ENCODE peak calls at places on chromosomes 16 and 17, in five cellular contexts. U is mesenchymal stem cell, E is IMR-90, S is H1, A is H9. K is an unnamed sample.

GRCh38 chr16:85394511-85395206 is 218.5 kb upstream of the GSE1 start:
- DNase-seq in U (no peak), E (no peak), S (peak), A (no peak), K (no peak)

GRCh38 chr16:28317040-28317880 is 24.9 kb downstream of the SBK1 start:
- DNase-seq in U (peak), E (peak), S (peak), A (peak), K (peak)

GRCh38 chr16:67844441-67844840 is 2.3 kb upstream of the NUTF2 start:
- DNase-seq in U (peak), E (peak), S (no peak), A (no peak), K (no peak)

GRCh38 chr17:57574040-57574513 is 171.0 kb downstream of the CCDC182 start:
- DNase-seq in U (no peak), E (peak), S (no peak), A (no peak), K (no peak)

GRCh38 chr17:8366231-8366630 is 10.3 kb downstream of the KRABD2 start:
- DNase-seq in U (peak), E (peak), S (no peak), A (no peak), K (no peak)

GRCh38 chr17:75855310-75856061 is at the start of gene WBP2:
- DNase-seq in U (peak), E (peak), S (peak), A (peak), K (peak)

GRCh38 chr17:44198721-44199552 is 747 bp downstream of the ATXN7L3 start:
- DNase-seq in U (peak), E (peak), S (peak), A (peak), K (peak)

GRCh38 chr16:81401035-81401950 is 43.3 kb upstream of the CMIP start:
- DNase-seq in U (peak), E (peak), S (no peak), A (no peak), K (no peak)

GRCh38 chr16:70726869-70727494 is 41.1 kb upstream of the MTSS2 start:
- DNase-seq in U (no peak), E (no peak), S (no peak), A (no peak), K (no peak)

GRCh38 chr17:45038771-45039634 is 12.4 kb downstream of the DCAKD start:
- DNase-seq in U (no peak), E (no peak), S (no peak), A (no peak), K (no peak)

GRCh38 chr17:53655591-53655990 is 167.1 kb upstream of the KIF2B start:
- DNase-seq in U (peak), E (peak), S (no peak), A (no peak), K (no peak)

GRCh38 chr17:5558815-5559785 is 25.2 kb downstream of the NLRP1 start:
- DNase-seq in U (no peak), E (no peak), S (no peak), A (no peak), K (no peak)

GRCh38 chr17:61219460-61219859 is 180.2 kb upstream of the TBX2 start:
- DNase-seq in U (peak), E (peak), S (no peak), A (no peak), K (no peak)

GRCh38 chr17:38428150-38428642 is at the start of gene ARHGAP23:
- DNase-seq in U (peak), E (peak), S (peak), A (peak), K (no peak)

GRCh38 chr16:68751160-68751559 is 14.1 kb downstream of the CDH1 start:
- DNase-seq in U (no peak), E (no peak), S (no peak), A (no peak), K (no peak)

GRCh38 chr16:4319454-4319853 is 3.6 kb downstream of the GLIS2 start:
- DNase-seq in U (no peak), E (no peak), S (no peak), A (no peak), K (no peak)

GRCh38 chr17:61803796-61804195 is 59.5 kb downstream of the BRIP1 start:
- DNase-seq in U (no peak), E (no peak), S (no peak), A (no peak), K (no peak)

GRCh38 chr17:7002288-7003047 is 6.6 kb downstream of the ALOX12 start:
- DNase-seq in U (no peak), E (no peak), S (no peak), A (no peak), K (no peak)

GRCh38 chr17:55814377-55814776 is 63.5 kb downstream of the PCTP start:
- DNase-seq in U (no peak), E (no peak), S (no peak), A (no peak), K (no peak)

GRCh38 chr17:31130286-31131224 is 35.8 kb downstream of the NF1 start:
- DNase-seq in U (no peak), E (no peak), S (no peak), A (peak), K (no peak)

GRCh38 chr16:21161211-21161610 is 2.7 kb downstream of the LDAF1 start:
- DNase-seq in U (no peak), E (peak), S (no peak), A (no peak), K (no peak)

GRCh38 chr16:50323335-50324011 is 45.3 kb downstream of the BRD7 start:
- DNase-seq in U (peak), E (peak), S (no peak), A (no peak), K (no peak)

GRCh38 chr16:76441391-76441790 is 164.2 kb downstream of the CNTNAP4 start:
- DNase-seq in U (no peak), E (no peak), S (no peak), A (no peak), K (no peak)

GRCh38 chr17:9307313-9307998 is 268.2 kb downstream of the STX8 start:
- DNase-seq in U (peak), E (peak), S (no peak), A (no peak), K (no peak)

GRCh38 chr16:5756969-5757368 is 659.4 kb upstream of the EEF2KMT start:
- DNase-seq in U (no peak), E (no peak), S (no peak), A (no peak), K (no peak)

GRCh38 chr17:17545031-17545820 is 46.3 kb downstream of the PEMT start:
- DNase-seq in U (no peak), E (peak), S (no peak), A (no peak), K (no peak)

GRCh38 chr17:59753522-59754467 is 46.3 kb downstream of the VMP1 start:
- DNase-seq in U (peak), E (peak), S (no peak), A (no peak), K (peak)

GRCh38 chr17:372157-373152 is 19.8 kb upstream of the RPH3AL start:
- DNase-seq in U (peak), E (peak), S (no peak), A (no peak), K (no peak)

GRCh38 chr16:67406111-67406593 is 10.1 kb downstream of the ZDHHC1 start:
- DNase-seq in U (no peak), E (no peak), S (no peak), A (no peak), K (no peak)

GRCh38 chr16:66917741-66918140 is 944 bp downstream of the CDH16 start:
- DNase-seq in U (no peak), E (no peak), S (no peak), A (no peak), K (no peak)

GRCh38 chr17:61139219-61139618 is 260.4 kb upstream of the TBX2 start:
- DNase-seq in U (peak), E (peak), S (no peak), A (no peak), K (no peak)

GRCh38 chr17:14744716-14745115 is 443.8 kb downstream of the HS3ST3B1 start:
- DNase-seq in U (no peak), E (peak), S (no peak), A (no peak), K (no peak)

GRCh38 chr17:12627177-12627629 is 38.5 kb upstream of the MYOCD start:
- DNase-seq in U (peak), E (peak), S (no peak), A (no peak), K (no peak)
- H2BK15ac ChIP-seq in U (peak), E (no peak), S (no peak), A (no peak), K (no peak)

GRCh38 chr16:23557779-23558330 is 328 bp downstream of the UBFD1 start:
- DNase-seq in U (peak), E (peak), S (no peak), A (peak), K (no peak)

GRCh38 chr16:23554536-23554935 is 2.6 kb downstream of the EARS2 start:
- DNase-seq in U (no peak), E (no peak), S (no peak), A (no peak), K (no peak)

GRCh38 chr16:23552171-23552570 is 5.0 kb downstream of the EARS2 start:
- DNase-seq in U (no peak), E (no peak), S (no peak), A (no peak), K (no peak)

GRCh38 chr16:23561586-23561985 is 4.1 kb downstream of the UBFD1 start:
- DNase-seq in U (no peak), E (no peak), S (no peak), A (no peak), K (no peak)

DNA sequence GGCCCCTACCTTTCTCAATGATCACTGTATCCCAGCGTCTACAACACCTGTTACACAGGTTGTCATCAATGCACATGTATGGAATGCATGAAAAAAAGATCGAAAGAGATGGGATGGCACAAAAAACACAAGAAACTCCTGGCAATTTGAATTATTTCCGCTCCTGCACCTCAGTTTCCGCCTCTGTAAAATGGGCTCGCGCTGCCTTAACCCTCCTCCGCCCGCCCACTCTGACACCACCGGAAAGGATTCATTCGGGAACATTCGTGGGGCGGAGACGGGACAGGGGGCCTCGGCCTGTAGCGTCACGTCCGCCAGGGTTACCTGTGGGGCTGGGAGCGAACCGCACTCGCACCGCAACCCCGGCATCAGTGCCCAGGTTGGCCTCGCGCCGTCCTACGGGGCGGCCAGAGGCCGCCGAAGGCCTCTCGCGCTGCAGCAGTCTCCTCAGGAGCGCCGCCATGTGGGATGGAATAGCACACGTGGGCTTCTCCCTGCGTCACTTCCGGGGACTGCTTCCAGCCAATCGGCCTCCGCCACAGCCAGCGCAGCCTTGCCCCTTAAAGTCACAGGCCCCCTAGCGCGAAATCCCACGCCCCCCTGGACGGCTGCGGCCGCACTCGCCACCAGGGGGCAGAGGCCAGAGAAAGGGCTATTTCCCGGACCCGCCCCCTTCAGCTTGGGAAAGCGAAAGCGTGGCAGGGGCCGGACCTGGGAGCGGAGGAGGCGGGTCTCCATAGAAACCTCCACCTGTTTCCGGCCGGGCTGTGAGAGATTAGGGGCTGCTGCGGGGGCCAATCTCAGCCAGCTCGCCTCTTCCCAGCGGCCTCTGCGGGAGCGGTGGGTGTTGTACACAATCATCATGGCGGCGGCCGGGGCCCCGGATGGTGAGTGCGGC is at the start of the genes EARS2 and UBFD1:
- DNase-seq in U (peak), E (peak), S (peak), A (peak), K (peak)
- H3K14ac ChIP-seq in U (peak), E (peak), S (no peak), A (peak), K (no peak)

GRCh38 chr17:50128441-50129302 is 1.3 kb downstream of the SAMD14 start:
- DNase-seq in U (peak), E (peak), S (peak), A (peak), K (no peak)

GRCh38 chr17:50132104-50132794 is 2.3 kb upstream of the SAMD14 start:
- DNase-seq in U (no peak), E (no peak), S (no peak), A (no peak), K (no peak)

GRCh38 chr17:50129303-50129945 is 536 bp downstream of the SAMD14 start:
- DNase-seq in U (peak), E (peak), S (no peak), A (peak), K (no peak)

GRCh38 chr17:50130778-50131317 is 888 bp upstream of the SAMD14 start:
- DNase-seq in U (no peak), E (no peak), S (no peak), A (peak), K (no peak)

DNA sequence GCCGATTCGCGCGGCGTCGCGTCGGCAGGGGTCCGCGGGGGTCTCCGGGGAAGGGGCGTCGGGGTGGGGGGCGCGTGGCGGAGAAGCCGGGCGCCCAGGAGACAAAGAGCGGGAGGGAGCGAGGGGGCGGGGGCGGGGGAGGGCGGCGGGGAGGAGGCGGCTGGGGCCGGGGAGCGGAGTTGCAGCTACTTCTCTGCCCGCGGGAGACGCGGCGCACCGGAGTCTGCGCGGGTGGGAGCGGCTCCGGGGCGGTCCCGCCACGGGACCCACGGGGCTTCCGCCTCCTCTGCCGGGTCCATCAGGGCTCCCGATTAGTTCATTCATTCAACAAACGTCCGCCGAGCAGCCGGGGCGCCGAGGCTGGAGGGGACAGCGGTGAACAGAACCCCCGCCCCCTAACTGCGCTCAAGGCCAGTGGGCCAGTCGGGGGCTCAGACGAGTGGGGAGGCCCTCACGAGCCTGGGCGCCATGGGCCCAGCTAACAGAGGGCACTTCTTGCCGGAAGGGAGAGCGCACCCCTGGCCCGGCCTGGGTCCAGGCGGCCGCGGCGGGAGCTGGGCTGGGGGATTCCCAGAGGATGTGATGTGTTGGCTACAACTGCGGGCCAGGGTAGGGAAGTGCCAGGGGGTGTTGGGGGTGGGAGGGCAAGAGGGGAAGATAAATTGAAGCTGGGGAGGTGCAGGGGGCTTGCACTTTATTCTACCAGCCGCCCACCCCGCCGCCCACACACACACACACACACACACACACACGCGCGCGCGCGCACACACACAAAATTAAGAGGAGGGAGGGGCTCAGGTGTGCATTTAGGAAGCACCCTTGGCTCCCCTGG is at the start of gene SAMD14:
- DNase-seq in U (peak), E (peak), S (no peak), A (no peak), K (no peak)
- H2BK120ac ChIP-seq in U (peak), E (peak), S (no peak), A (no peak), K (peak)

GRCh38 chr17:13568746-13569739 is 32.7 kb downstream of the HS3ST3A1 start:
- DNase-seq in U (no peak), E (no peak), S (no peak), A (no peak), K (no peak)
- H2BK15ac ChIP-seq in U (no peak), E (no peak), S (no peak), A (no peak), K (no peak)

GRCh38 chr16:77273-77806 is 685 bp upstream of the MPG start:
- DNase-seq in U (peak), E (peak), S (peak), A (peak), K (no peak)
- H3K14ac ChIP-seq in U (peak), E (peak), S (no peak), A (no peak), K (peak)

DNA sequence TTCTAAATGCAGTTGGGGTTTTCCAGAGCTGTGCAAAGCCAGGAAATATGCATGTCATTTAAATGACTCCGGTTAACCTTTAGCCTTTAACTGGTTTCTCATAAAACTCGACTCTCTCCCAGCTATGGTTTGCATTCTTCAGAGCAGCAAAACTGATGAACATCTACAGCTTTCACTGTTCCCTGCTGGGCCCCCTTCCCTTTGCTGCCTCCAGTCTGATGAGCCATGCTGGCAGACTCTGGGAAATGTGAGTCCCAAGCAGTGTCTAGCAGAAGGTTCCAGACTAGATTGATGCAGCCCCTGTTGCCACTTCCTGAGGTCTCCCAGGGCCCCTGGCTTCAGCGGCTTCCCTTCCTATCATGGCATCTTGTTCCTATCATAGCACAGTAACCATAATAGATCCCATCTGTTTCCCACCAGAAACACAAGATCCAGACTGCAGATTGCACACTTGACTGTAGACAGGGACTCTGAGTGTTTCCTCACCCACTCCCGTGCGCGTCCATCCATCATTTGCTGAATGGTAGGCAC is 135.4 kb downstream of the CLEC16A start:
- DNase-seq in U (peak), E (peak), S (no peak), A (no peak), K (no peak)
- H2BK120ac ChIP-seq in U (no peak), E (peak), S (no peak), A (no peak), K (no peak)

GRCh38 chr17:42387663-42388380 is 420 bp downstream of the STAT3 start:
- DNase-seq in U (peak), E (no peak), S (peak), A (peak), K (no peak)

GRCh38 chr17:42387221-42387657 is 1.0 kb downstream of the STAT3 start:
- DNase-seq in U (peak), E (peak), S (no peak), A (no peak), K (no peak)

GRCh38 chr17:42389902-42390301 is 1.7 kb upstream of the STAT3 start:
- DNase-seq in U (no peak), E (no peak), S (no peak), A (no peak), K (no peak)

GRCh38 chr17:42389135-42389417 is 834 bp upstream of the STAT3 start:
- DNase-seq in U (no peak), E (no peak), S (no peak), A (no peak), K (no peak)

DNA sequence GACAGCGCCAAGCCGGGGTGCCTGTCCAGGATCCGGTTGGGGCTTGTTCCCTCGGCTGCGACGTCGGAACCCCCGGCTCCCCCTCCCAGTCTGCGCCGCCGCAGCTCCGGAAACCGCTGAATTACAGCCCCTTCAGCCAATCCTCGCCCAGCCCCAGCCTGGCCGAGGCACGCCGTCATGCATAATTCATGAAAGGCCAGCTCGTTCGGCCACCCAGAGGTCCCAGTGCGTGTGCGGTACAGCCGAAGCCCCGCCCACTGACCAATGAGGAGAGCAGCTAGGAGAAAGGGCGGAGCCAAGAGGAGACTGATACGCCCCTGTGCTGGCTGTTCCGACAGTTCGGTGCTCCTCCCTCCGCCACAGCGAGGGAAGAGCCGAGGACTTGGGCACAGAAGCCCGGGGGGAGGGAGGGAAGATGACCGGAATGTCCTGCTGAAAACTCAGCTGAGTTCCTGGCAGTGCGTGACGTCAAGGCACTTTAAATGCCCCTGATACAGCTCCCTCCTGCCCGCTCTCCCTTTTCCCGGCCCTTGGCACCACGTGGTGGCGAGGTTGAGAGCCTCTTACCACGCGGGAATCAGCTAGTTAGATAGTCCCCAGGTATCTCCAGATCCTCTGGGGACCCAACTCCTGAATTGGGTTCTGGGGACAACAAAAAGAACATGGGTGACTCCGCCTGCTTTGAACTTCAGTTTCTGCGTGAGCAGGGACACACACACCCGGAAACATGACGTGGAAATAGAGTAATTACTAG is at the start of gene STAT3:
- DNase-seq in U (peak), E (peak), S (peak), A (peak), K (peak)
- H2BK15ac ChIP-seq in U (peak), E (peak), S (no peak), A (peak), K (peak)

GRCh38 chr16:1926223-1926718 is 8.1 kb upstream of the HS3ST6 start:
- DNase-seq in U (no peak), E (no peak), S (no peak), A (no peak), K (no peak)
- H3K14ac ChIP-seq in U (no peak), E (no peak), S (no peak), A (no peak), K (no peak)

GRCh38 chr17:79808763-79809529 is 12.1 kb upstream of the CBX8 start:
- DNase-seq in U (no peak), E (no peak), S (peak), A (peak), K (no peak)
- H2BK120ac ChIP-seq in U (no peak), E (no peak), S (no peak), A (no peak), K (peak)

K was measured in neuronal stem cell.